ENCODE peak calls at places on chromosome 6, in six cellular contexts. H, U, A, M, K and G are unnamed samples.

GRCh38 chr6:45896783-45897441 is 118.7 kb downstream of the CLIC5 start:
- DNase-seq in U (no peak), K (no peak), A (no peak), H (no peak), M (no peak), G (no peak)

GRCh38 chr6:99013145-99013544 is 65.4 kb upstream of the FBXL4 start:
- DNase-seq in A (no peak), H (no peak), U (no peak), K (no peak), M (no peak), G (peak; percentile 33)

GRCh38 chr6:166007349-166008263 is 160.0 kb downstream of the TBXT start:
- DNase-seq in U (no peak), K (no peak), M (peak; percentile 71), A (no peak), H (no peak), G (peak; percentile 72)

GRCh38 chr6:7691675-7692452 is 34.0 kb upstream of the BMP6 start:
- DNase-seq in H (no peak), M (no peak), K (no peak), U (no peak), A (peak; percentile 32), G (peak; percentile 52)

GRCh38 chr6:88380083-88380482 is 213.9 kb upstream of the CNR1 start:
- DNase-seq in H (no peak), A (no peak), K (no peak), U (no peak), M (peak; percentile 41), G (no peak)

GRCh38 chr6:8065519-8065911 is 1.3 kb upstream of the BLOC1S5 start:
- DNase-seq in A (peak; percentile 18), U (peak; percentile 59), K (no peak), H (peak; percentile 7), M (no peak), G (no peak)

GRCh38 chr6:906920-907319 is 214.0 kb upstream of the EXOC2 start:
- DNase-seq in K (no peak), A (no peak), M (no peak), U (no peak), H (no peak), G (peak; percentile 24)

GRCh38 chr6:3882865-3883264 is 33.7 kb downstream of the FAM50B start:
- DNase-seq in A (no peak), M (no peak), K (no peak), U (no peak), H (no peak), G (no peak)

GRCh38 chr6:14912226-14912625 is 333.6 kb upstream of the JARID2 start:
- DNase-seq in A (no peak), M (no peak), H (no peak), K (no peak), U (no peak), G (no peak)

GRCh38 chr6:83221302-83221701 is 28.1 kb downstream of the RWDD2A start:
- DNase-seq in A (no peak), K (no peak), U (no peak), H (no peak), M (no peak), G (no peak)